ENCODE peak calls at places on chromosomes 16 and 17, in nine cellular contexts. Q is naive thymus-derived CD4-positive, alpha-beta T cell; T is fibroblast of lung; O is CD8-positive, alpha-beta memory T cell; X is heart left ventricle; B is thoracic aorta; Y is spleen; L is hepatocyte; R is adrenal gland. F is an unnamed sample.

GRCh38 chr16:22163806-22164205 is 1.5 kb downstream of the SDR42E2 start:
- DNase-seq in O (no peak), Q (no peak), B (no peak), X (no peak), Y (no peak), L (no peak), T (no peak), R (no peak), F (no peak)

GRCh38 chr16:82160226-82160625 is 9.8 kb downstream of the MPHOSPH6 start:
- DNase-seq in L (no peak), T (peak), X (no peak), O (no peak), R (no peak), Q (no peak), Y (no peak), B (no peak), F (no peak)

GRCh38 chr16:8996891-8997290 is 33.2 kb upstream of the USP7 start:
- DNase-seq in R (no peak), L (no peak), B (no peak), T (no peak), Q (no peak), X (no peak), O (no peak), Y (no peak), F (no peak)

GRCh38 chr16:74740795-74741304 is 33.8 kb downstream of the FA2H start:
- DNase-seq in T (peak), X (no peak), R (peak), L (no peak), Y (peak), O (no peak), B (no peak), Q (no peak), F (no peak)

GRCh38 chr16:26981266-26981938 is 85.3 kb upstream of the C16orf82 start:
- DNase-seq in L (no peak), O (no peak), Q (no peak), X (no peak), T (peak), B (no peak), R (no peak), Y (no peak), F (no peak)

GRCh38 chr17:65370669-65371126 is 190.8 kb downstream of the AXIN2 start:
- DNase-seq in L (peak), B (no peak), X (no peak), O (peak), R (no peak), T (no peak), Y (peak), Q (no peak), F (no peak)

GRCh38 chr16:85293899-85294642 is 181.8 kb upstream of the CIBAR2 start:
- DNase-seq in O (no peak), Q (no peak), Y (no peak), L (no peak), T (no peak), R (peak), X (no peak), B (no peak), F (no peak)

GRCh38 chr17:19508327-19508867 is 25.3 kb upstream of the SLC47A1 start:
- DNase-seq in X (peak), R (no peak), Q (peak), O (no peak), B (no peak), T (no peak), Y (peak), L (peak), F (peak)

GRCh38 chr17:1626333-1626732 is 2.3 kb downstream of the SLC43A2 start:
- DNase-seq in B (no peak), L (peak), Y (no peak), T (no peak), O (no peak), X (no peak), Q (no peak), R (no peak), F (no peak)

GRCh38 chr16:85720319-85720637 is 30.6 kb downstream of the C16orf74 start:
- DNase-seq in X (no peak), Q (no peak), T (no peak), L (no peak), O (no peak), B (no peak), Y (no peak), R (no peak), F (no peak)

GRCh38 chr17:49996495-49997255 is 1.7 kb upstream of the DLX3 start:
- DNase-seq in R (peak), B (no peak), Y (peak), X (peak), Q (peak), O (peak), L (peak), T (no peak), F (peak)

GRCh38 chr17:80523054-80523744 is 21.4 kb upstream of the RPTOR start:
- DNase-seq in O (no peak), X (no peak), B (no peak), T (no peak), Y (no peak), R (no peak), L (no peak), Q (no peak), F (no peak)

GRCh38 chr17:280901-281300 is 71.7 kb downstream of the RPH3AL start:
- DNase-seq in R (no peak), Q (no peak), X (peak), T (no peak), L (no peak), Y (peak), B (no peak), O (no peak), F (no peak)

GRCh38 chr16:57750796-57751538 is 15.4 kb downstream of the KATNB1 start:
- DNase-seq in R (no peak), B (no peak), O (no peak), L (no peak), X (no peak), Q (no peak), T (no peak), Y (no peak), F (no peak)

GRCh38 chr16:87963400-87963799 is 12.2 kb downstream of the BANP start:
- DNase-seq in T (peak), O (peak), X (peak), Y (no peak), R (no peak), L (no peak), Q (no peak), B (no peak), F (no peak)

GRCh38 chr17:19933221-19933620 is 44.4 kb downstream of the AKAP10 start:
- DNase-seq in T (peak), L (no peak), X (no peak), Y (no peak), B (no peak), R (no peak), Q (no peak), O (no peak), F (no peak)

GRCh38 chr17:43732961-43733360 is 25.6 kb downstream of the SOST start:
- DNase-seq in T (peak), O (no peak), L (no peak), X (no peak), Y (no peak), Q (no peak), R (no peak), B (no peak), F (no peak)

GRCh38 chr17:13385481-13385907 is 216.2 kb downstream of the HS3ST3A1 start:
- DNase-seq in B (no peak), Q (no peak), T (peak), R (peak), X (no peak), Y (no peak), L (peak), O (no peak), F (no peak)

GRCh38 chr17:15886804-15887203 is 58.1 kb upstream of the ADORA2B start:
- DNase-seq in O (no peak), R (no peak), Q (peak), B (no peak), Y (no peak), T (no peak), X (no peak), L (no peak), F (no peak)

GRCh38 chr17:31074772-31075538 is 19.8 kb upstream of the NF1 start:
- DNase-seq in O (no peak), Q (no peak), B (no peak), T (peak), X (no peak), Y (no peak), R (no peak), L (no peak), F (no peak)

GRCh38 chr17:81026266-81027036 is 8.5 kb upstream of the BAIAP2 start:
- DNase-seq in R (no peak), L (peak), B (no peak), Y (peak), T (no peak), Q (no peak), X (no peak), O (no peak), F (no peak)

GRCh38 chr17:30415491-30415890 is 36.8 kb downstream of the CPD start:
- DNase-seq in X (no peak), L (no peak), T (peak), O (no peak), R (no peak), Q (no peak), B (no peak), Y (no peak), F (no peak)

GRCh38 chr16:89557936-89558490 is 2.5 kb upstream of the RPL13 start:
- DNase-seq in T (no peak), Y (no peak), O (no peak), L (no peak), R (no peak), X (no peak), Q (no peak), B (no peak), F (no peak)

GRCh38 chr16:67207857-67208524 is 9.1 kb downstream of the ELMO3 start:
- DNase-seq in Q (no peak), X (no peak), Y (no peak), O (no peak), T (peak), L (no peak), R (peak), B (no peak), F (no peak)

GRCh38 chr17:60597297-60597696 is 2.7 kb upstream of the PPM1D start:
- DNase-seq in O (no peak), Q (no peak), Y (no peak), X (no peak), L (no peak), B (no peak), R (no peak), T (no peak), F (no peak)

GRCh38 chr16:78812582-78812981 is 713.1 kb downstream of the WWOX start:
- DNase-seq in T (no peak), B (no peak), Q (no peak), X (no peak), O (no peak), L (no peak), Y (no peak), R (no peak), F (no peak)

GRCh38 chr16:55264949-55265348 is 59.1 kb upstream of the IRX6 start:
- DNase-seq in L (no peak), Q (no peak), Y (no peak), O (no peak), X (no peak), T (no peak), B (no peak), R (no peak), F (no peak)

GRCh38 chr17:17416007-17416399 is 60.8 kb upstream of the MED9 start:
- DNase-seq in L (peak), X (no peak), T (peak), R (peak), O (peak), B (no peak), Y (no peak), Q (no peak), F (no peak)

GRCh38 chr16:29809850-29810698 is 1.9 kb upstream of the PRRT2 start:
- DNase-seq in X (no peak), Q (no peak), R (peak), T (no peak), L (no peak), B (no peak), O (peak), Y (peak), F (peak)

GRCh38 chr17:82198092-82198491 is 14.6 kb downstream of the CCDC57 start:
- DNase-seq in B (no peak), Q (no peak), T (no peak), X (no peak), Y (no peak), R (no peak), O (no peak), L (no peak), F (no peak)
- H3K27ac ChIP-seq in B (no peak), Q (no peak), T (no peak), X (no peak), Y (no peak), R (no peak), O (no peak), L (no peak), F (no peak)

GRCh38 chr17:76264425-76264754 is 758 bp upstream of the UBALD2 start:
- DNase-seq in O (no peak), X (no peak), T (no peak), B (no peak), L (no peak), Y (no peak), R (no peak), Q (no peak), F (no peak)
- H3K27ac ChIP-seq in O (peak), X (peak), T (peak), B (peak), L (peak), Y (peak), R (peak), Q (peak), F (peak)

GRCh38 chr17:40307691-40308289 is 1.2 kb upstream of the RARA start:
- DNase-seq in X (no peak), Y (peak), T (no peak), R (no peak), O (no peak), Q (no peak), B (no peak), L (no peak), F (no peak)

GRCh38 chr17:40303706-40304450 is 5.1 kb upstream of the RARA start:
- DNase-seq in Q (no peak), X (no peak), R (no peak), T (peak), L (peak), O (no peak), B (no peak), Y (no peak), F (no peak)

GRCh38 chr17:40304464-40304863 is 4.5 kb upstream of the RARA start:
- DNase-seq in Y (no peak), Q (no peak), O (no peak), T (peak), L (no peak), X (no peak), R (no peak), B (no peak), F (no peak)

GRCh38 chr17:40307001-40307690 is 1.8 kb upstream of the RARA start:
- DNase-seq in O (no peak), Q (no peak), Y (peak), R (no peak), L (peak), B (no peak), X (no peak), T (peak), F (no peak)

DNA sequence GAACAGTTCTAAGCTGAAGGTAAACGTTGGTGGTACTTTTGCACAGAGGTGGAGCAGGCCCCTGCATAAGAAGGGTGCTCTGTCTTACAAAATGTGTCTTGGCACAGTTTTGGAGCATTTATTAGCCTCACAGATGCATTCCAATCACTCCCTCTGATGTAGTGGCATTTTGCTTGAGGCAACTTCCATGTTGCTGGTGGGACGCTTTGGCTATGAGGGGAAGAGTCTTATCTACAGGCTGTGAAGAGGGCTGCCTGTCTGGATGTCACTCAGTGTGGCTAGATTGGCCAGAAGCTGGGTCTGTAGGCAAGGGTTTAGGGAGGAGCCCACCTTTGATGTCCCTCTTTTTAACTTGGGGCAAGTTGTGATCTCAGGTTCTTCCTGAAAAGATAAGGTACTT is 2.6 kb upstream of the RARA start:
- DNase-seq in L (no peak), O (no peak), Q (no peak), B (no peak), T (no peak), Y (no peak), R (no peak), X (no peak), F (no peak)
- H3K27ac ChIP-seq in L (peak), O (no peak), Q (no peak), B (no peak), T (no peak), Y (peak), R (peak), X (peak), F (no peak)

DNA sequence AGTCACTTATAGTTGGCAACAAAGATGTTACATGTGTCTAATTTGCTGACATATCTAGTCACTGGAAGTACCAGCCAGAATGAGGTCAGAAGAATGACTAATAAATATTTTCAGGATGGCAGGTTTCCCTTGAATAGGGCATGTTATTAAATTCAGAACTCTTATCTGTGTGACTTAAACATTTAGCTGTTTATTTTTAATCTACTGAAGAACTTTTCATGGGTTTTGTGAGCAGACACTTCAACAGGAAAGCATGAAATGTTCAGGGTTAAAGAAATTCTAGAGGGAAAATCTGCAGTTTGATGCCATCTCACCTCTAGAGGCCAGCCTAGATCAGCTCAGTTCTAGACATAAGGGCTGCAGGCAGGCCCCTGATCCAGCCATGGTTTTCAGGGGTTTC is 13.2 kb downstream of the JPT2 start:
- DNase-seq in O (no peak), B (no peak), T (peak), R (no peak), L (no peak), Y (no peak), Q (no peak), X (no peak), F (no peak)
- H3K27ac ChIP-seq in O (no peak), B (peak), T (no peak), R (peak), L (peak), Y (no peak), Q (no peak), X (peak), F (no peak)

GRCh38 chr16:794091-794842 is 5.8 kb downstream of the CHTF18 start:
- DNase-seq in B (no peak), X (no peak), L (no peak), Y (no peak), O (no peak), T (no peak), R (no peak), Q (no peak), F (no peak)
- H3K27ac ChIP-seq in B (no peak), X (no peak), L (no peak), Y (no peak), O (no peak), T (no peak), R (no peak), Q (no peak), F (no peak)

GRCh38 chr17:3527896-3528603 is 29.6 kb downstream of the TRPV3 start:
- DNase-seq in Q (no peak), O (no peak), R (no peak), Y (peak), T (no peak), B (no peak), X (no peak), L (no peak), F (no peak)

GRCh38 chr17:3526971-3527370 is 30.6 kb downstream of the TRPV3 start:
- DNase-seq in O (no peak), T (no peak), Q (no peak), Y (peak), B (no peak), L (no peak), R (no peak), X (no peak), F (no peak)

GRCh38 chr17:3529817-3530741 is 27.5 kb downstream of the TRPV3 start:
- DNase-seq in Y (peak), T (peak), Q (no peak), X (peak), R (peak), O (no peak), L (peak), B (no peak), F (no peak)

GRCh38 chr17:3527468-3527867 is 30.1 kb downstream of the TRPV3 start:
- DNase-seq in O (no peak), Q (no peak), L (no peak), B (no peak), T (no peak), Y (peak), R (no peak), X (no peak), F (no peak)

GRCh38 chr17:3528604-3529511 is 28.8 kb downstream of the TRPV3 start:
- DNase-seq in Y (peak), L (peak), R (no peak), T (peak), X (no peak), B (no peak), O (no peak), Q (no peak), F (no peak)
- H3K27ac ChIP-seq in Y (no peak), L (peak), R (no peak), T (no peak), X (peak), B (no peak), O (no peak), Q (no peak), F (no peak)

GRCh38 chr16:4501071-4501478 is 24.9 kb downstream of the HMOX2 start:
- DNase-seq in R (peak), B (no peak), Y (no peak), X (no peak), L (no peak), T (peak), Q (no peak), O (no peak), F (no peak)
- H3K27ac ChIP-seq in R (peak), B (peak), Y (no peak), X (peak), L (peak), T (peak), Q (peak), O (no peak), F (no peak)